ENCODE peak calls at places on chromosome 18, in four cellular contexts. Z, P, G and V are unnamed samples.

GRCh38 chr18:79798999-79799370 is 1.2 kb downstream of the KCNG2 start:
- DNase-seq in Z (no peak), P (peak; percentile 16), G (no peak), V (no peak)

GRCh38 chr18:70415823-70416488 is 127.1 kb downstream of the SOCS6 start:
- DNase-seq in Z (no peak), P (no peak), G (no peak), V (no peak)

GRCh38 chr18:4586729-4587128 is 131.6 kb upstream of the DLGAP1 start:
- DNase-seq in Z (no peak), P (no peak), G (no peak), V (no peak)

GRCh38 chr18:36634573-36635216 is 194.1 kb downstream of the TPGS2 start:
- DNase-seq in Z (no peak), P (no peak), G (no peak), V (no peak)

GRCh38 chr18:45997689-45998088 is 30.6 kb upstream of the EPG5 start:
- DNase-seq in Z (no peak), P (no peak), G (no peak), V (no peak)

GRCh38 chr18:42174909-42175308 is 219.9 kb downstream of the PIK3C3 start:
- DNase-seq in Z (no peak), P (no peak), G (no peak), V (peak; percentile 48)

GRCh38 chr18:50091495-50092249 is 103.3 kb downstream of the MYO5B start:
- DNase-seq in Z (no peak), P (no peak), G (no peak), V (no peak)

GRCh38 chr18:21934766-21935015 is 194.1 kb downstream of the MIB1 start:
- DNase-seq in Z (no peak), P (no peak), G (no peak), V (no peak)

GRCh38 chr18:12791631-12792030 is 88.8 kb downstream of the PSMG2 start:
- DNase-seq in Z (no peak), P (no peak), G (no peak), V (no peak)

GRCh38 chr18:58195278-58195721 is 151.3 kb downstream of the NEDD4L start:
- DNase-seq in Z (no peak), P (peak; percentile 63), G (no peak), V (no peak)

GRCh38 chr18:54338230-54338629 is 19.4 kb downstream of the STARD6 start:
- DNase-seq in Z (no peak), P (no peak), G (no peak), V (no peak)

GRCh38 chr18:12531747-12532146 is 124.0 kb downstream of the PRELID3A start:
- DNase-seq in Z (no peak), P (no peak), G (no peak), V (no peak)

GRCh38 chr18:79121746-79122474 is 52.7 kb downstream of the ATP9B start:
- DNase-seq in Z (no peak), P (no peak), G (peak; percentile 16), V (no peak)

GRCh38 chr18:48826271-48826670 is 124.5 kb downstream of the SMAD7 start:
- DNase-seq in Z (no peak), P (peak; percentile 10), G (no peak), V (no peak)

GRCh38 chr18:54222922-54223567 is 1.4 kb downstream of the MBD2 start:
- DNase-seq in Z (no peak), P (no peak), G (no peak), V (no peak)

GRCh38 chr18:13657974-13658373 is 68.4 kb downstream of the FAM210A start:
- DNase-seq in Z (no peak), P (no peak), G (no peak), V (no peak)

GRCh38 chr18:69455120-69455519 is 54.4 kb downstream of the DOK6 start:
- DNase-seq in Z (no peak), P (no peak), G (no peak), V (no peak)

GRCh38 chr18:64103979-64104378 is 44.9 kb downstream of the LINC00305 start:
- DNase-seq in Z (no peak), P (no peak), G (no peak), V (no peak)
- TF ChIP-seq CTCF in Z (no peak), P (no peak), G (no peak), V (peak; percentile 16)

GRCh38 chr18:35588995-35589394 is 7.5 kb downstream of the GALNT1 start:
- DNase-seq in Z (no peak), P (no peak), G (no peak), V (no peak)
- TF ChIP-seq CTCF in Z (no peak), P (no peak), G (no peak), V (no peak)

DNA sequence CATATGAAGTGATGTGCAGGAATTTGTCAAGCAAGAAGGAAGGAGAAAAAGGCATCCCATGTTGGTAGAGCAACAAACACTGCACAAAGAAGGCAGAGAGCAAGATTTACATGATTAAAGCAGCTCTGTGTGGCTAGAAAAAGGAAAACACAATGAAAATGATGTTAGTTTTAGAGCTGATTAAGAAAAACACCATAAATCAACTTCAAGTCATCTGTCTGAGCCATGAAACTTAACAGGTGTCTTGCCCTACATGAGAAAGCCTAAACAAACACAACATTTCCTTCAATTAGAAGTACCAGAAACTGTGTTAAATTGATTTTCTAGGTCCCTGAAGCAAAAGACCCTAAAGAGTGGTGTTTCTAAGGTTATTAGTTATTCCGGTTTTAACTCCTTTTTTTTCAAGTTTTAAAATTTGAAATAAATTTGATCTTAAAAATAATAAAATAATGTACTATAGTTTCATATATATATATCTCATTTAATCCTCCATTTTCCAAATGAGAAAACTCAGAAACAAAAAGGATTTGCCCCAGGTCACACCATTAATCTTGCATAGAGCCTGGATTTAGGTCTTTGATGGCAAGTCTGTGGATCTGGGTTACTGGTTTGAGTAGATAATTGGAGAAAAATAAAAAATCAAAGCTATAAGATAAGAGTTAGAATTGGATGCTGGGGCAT is 8.6 kb upstream of the DSC1 start:
- DNase-seq in Z (no peak), P (no peak), G (no peak), V (no peak)
- TF ChIP-seq CTCF in Z (no peak), P (no peak), G (no peak), V (no peak)

GRCh38 chr18:75010260-75010659 is 198.7 kb downstream of the PTGR3 start:
- DNase-seq in Z (no peak), P (no peak), G (no peak), V (no peak)

GRCh38 chr18:75005622-75006021 is 203.3 kb downstream of the PTGR3 start:
- DNase-seq in Z (no peak), P (no peak), G (no peak), V (no peak)

GRCh38 chr18:75009296-75009695 is 199.6 kb downstream of the PTGR3 start:
- DNase-seq in Z (no peak), P (no peak), G (no peak), V (no peak)

GRCh38 chr18:75008186-75008585 is 200.8 kb downstream of the PTGR3 start:
- DNase-seq in Z (no peak), P (no peak), G (no peak), V (no peak)

DNA sequence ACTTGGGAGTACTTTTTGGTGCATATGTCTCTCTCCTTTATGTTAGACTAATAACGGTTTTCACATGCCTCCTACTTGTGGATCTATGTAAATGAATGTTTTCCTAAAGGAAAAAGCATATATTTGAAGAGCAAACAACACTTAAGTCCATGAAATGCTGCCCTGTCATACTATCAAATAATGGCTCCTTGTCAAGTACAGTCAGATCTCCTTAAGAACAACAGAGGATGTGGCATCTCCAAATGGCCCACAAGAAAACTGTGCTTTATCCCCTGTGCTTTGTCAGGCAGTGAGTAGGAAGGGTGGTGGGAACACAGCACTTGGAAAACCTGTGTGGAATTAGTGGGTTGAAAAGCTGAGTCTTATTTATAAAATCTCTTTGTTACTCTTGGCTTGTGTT is 198.2 kb downstream of the PTGR3 start:
- DNase-seq in Z (no peak), P (no peak), G (no peak), V (no peak)
- TF ChIP-seq CTCF in Z (no peak), P (no peak), G (no peak), V (no peak)

DNA sequence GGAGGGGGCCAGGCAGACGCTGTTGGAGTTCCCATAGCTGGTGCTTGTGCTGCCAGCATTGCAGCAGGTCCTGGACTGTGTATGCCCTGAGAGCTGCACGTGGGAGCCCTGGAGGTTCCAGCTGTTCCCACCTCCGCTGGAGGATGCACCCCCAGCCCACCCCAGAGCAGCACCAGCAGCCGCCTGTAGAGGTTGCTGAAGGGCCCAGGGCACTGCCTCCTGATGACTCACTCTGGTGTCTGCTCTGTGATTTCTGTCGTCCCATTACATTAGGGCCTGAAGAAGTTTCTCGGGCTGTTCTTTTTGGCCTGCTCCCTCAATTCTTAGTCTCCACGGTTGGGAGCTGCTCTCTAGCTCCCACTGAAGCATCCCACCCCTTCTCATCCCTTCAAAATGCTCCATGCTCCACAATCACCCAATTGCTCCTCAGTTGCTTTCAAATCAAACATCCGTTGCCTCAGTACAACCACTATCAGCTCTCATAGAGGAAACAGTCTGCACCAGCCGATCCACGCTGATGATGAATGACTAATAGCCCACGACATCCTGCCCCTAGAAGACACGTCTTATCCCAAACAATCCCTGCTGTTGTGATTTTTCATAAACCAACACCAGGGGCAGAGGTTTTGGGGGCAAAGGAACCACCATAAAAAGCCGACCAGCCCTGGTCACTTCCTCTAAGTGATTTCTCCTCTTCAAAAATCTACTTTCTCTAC is 65.2 kb upstream of the RNF152 start:
- DNase-seq in Z (no peak), P (no peak), G (no peak), V (no peak)
- TF ChIP-seq CTCF in Z (no peak), P (no peak), G (no peak), V (no peak)

DNA sequence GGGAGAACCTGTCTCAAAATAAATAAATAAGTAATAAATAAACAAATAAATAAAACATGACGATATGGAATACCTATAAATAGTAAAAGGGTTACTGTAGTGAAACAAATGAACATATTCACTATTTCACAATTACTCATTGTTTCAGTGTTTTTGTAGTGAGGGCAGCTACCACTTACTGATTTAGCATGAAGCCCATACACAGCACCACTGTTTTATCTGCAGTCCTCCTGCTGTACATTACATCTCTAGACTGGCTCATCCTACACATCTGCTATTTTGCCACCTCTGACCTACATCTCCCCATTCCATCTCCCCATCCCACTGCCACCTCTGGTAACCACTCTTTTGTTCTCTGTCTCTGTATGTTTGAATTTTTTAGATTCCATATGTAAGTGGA is 332.7 kb upstream of the SMIM21 start:
- DNase-seq in Z (no peak), P (no peak), G (no peak), V (no peak)
- TF ChIP-seq CTCF in Z (no peak), P (no peak), G (no peak), V (no peak)